ENCODE peak calls at places on chromosomes 4 and X, in nine cellular contexts. Q is frontal cortex; Z is H54; S is astrocyte of the hippocampus; T is erythroblast; D is G401; A is H4; H is activated T-helper 1 cell treated with anti-CD3 and anti-CD28 coated beads, Interleukin-12 subunit alpha, Interleukin-12 subunit beta, Interleukin-2, Interleukin-4 antibody, amounts not matched to agents 30 ng/mL and 10 ng/mL and 1 ng/mL, durations not matched to agents 14 hours and 24 hours and 36 hours; B is NCI-H1930. X is an unnamed sample.

GRCh38 chrX:42748067-42748850 is 29.7 kb downstream of the PPP1R2C start:
- DNase-seq in Q (no peak), Z (no peak), S (peak), T (no peak), D (no peak), A (no peak), H (no peak), B (no peak), X (no peak)

GRCh38 chrX:460116-460515 is 73.4 kb upstream of the PPP2R3B start:
- DNase-seq in Q (no peak), Z (no peak), S (no peak), T (no peak), D (no peak), A (no peak), H (no peak), B (no peak), X (no peak)

GRCh38 chr4:85842540-85842939 is 367.6 kb downstream of the ARHGAP24 start:
- DNase-seq in Q (peak), Z (no peak), S (peak), T (no peak), D (no peak), A (peak), H (no peak), B (no peak), X (peak)

GRCh38 chr4:24594887-24595286 is 10.5 kb upstream of the DHX15 start:
- DNase-seq in Q (no peak), Z (no peak), S (peak), T (no peak), D (no peak), A (peak), H (no peak), B (no peak), X (no peak)

GRCh38 chr4:76024007-76024406 is 710 bp upstream of the CXCL10 start:
- DNase-seq in Q (no peak), Z (no peak), S (no peak), T (no peak), D (no peak), A (no peak), H (no peak), B (no peak), X (no peak)

GRCh38 chrX:29269390-29269789 is 682.1 kb downstream of the IL1RAPL1 start:
- DNase-seq in Q (no peak), Z (no peak), S (no peak), T (no peak), D (no peak), A (no peak), H (no peak), B (no peak), X (no peak)

GRCh38 chr4:184907216-184907615 is 81.4 kb upstream of the ACSL1 start:
- DNase-seq in Q (no peak), Z (no peak), S (no peak), T (no peak), D (no peak), A (no peak), H (no peak), B (no peak), X (no peak)

GRCh38 chrX:68299923-68300322 is 133.4 kb downstream of the OPHN1 start:
- DNase-seq in Q (no peak), Z (no peak), S (no peak), T (no peak), D (no peak), A (no peak), H (no peak), B (no peak), X (no peak)

GRCh38 chr4:3767569-3768288 is 1.5 kb downstream of the ADRA2C start:
- DNase-seq in Q (no peak), Z (no peak), S (peak), T (peak), D (no peak), A (no peak), H (no peak), B (peak), X (no peak)

GRCh38 chr4:70935038-70935437 is 32.9 kb downstream of the MOB1B start:
- DNase-seq in Q (no peak), Z (no peak), S (no peak), T (no peak), D (no peak), A (no peak), H (no peak), B (no peak), X (no peak)

GRCh38 chr4:14842964-14843630 is 159.2 kb upstream of the CPEB2 start:
- DNase-seq in Q (no peak), Z (no peak), S (no peak), T (no peak), D (no peak), A (no peak), H (no peak), B (no peak), X (no peak)

GRCh38 chrX:131987252-131987651 is 35.9 kb upstream of the STK26 start:
- DNase-seq in Q (no peak), Z (no peak), S (no peak), T (peak), D (no peak), A (no peak), H (peak), B (no peak), X (peak)

GRCh38 chrX:27186671-27187070 is 276.5 kb downstream of the PPP4R3C start:
- DNase-seq in Q (no peak), Z (no peak), S (peak), T (peak), D (peak), A (peak), H (no peak), B (peak), X (peak)

GRCh38 chrX:78104447-78105176 is 564 bp downstream of the PGK1 start:
- DNase-seq in Q (no peak), Z (peak), S (peak), T (peak), D (peak), A (peak), H (no peak), B (no peak), X (peak)